ENCODE peak calls at places on chromosome 9, in four cellular contexts. K is gastrocnemius medialis, D is cardiac fibroblast, R is A549. E is an unnamed sample.

GRCh38 chr9:71685394-71685793 is 82.9 kb downstream of the CEMIP2 start:
- DNase-seq in R (no peak), D (no peak), K (no peak), E (no peak)

GRCh38 chr9:136146126-136147037 is 27.7 kb upstream of the TMEM250 start:
- DNase-seq in K (no peak), R (no peak), D (no peak), E (no peak)

GRCh38 chr9:95876595-95876994 is 1.1 kb downstream of the ERCC6L2 start:
- DNase-seq in K (no peak), R (no peak), D (no peak), E (no peak)

GRCh38 chr9:135879619-135880018 is 27.7 kb downstream of the CAMSAP1 start:
- DNase-seq in K (no peak), R (no peak), D (no peak), E (no peak)

GRCh38 chr9:115946530-115946929 is 207.1 kb upstream of the PAPPA start:
- DNase-seq in D (peak), K (no peak), R (peak), E (no peak)

GRCh38 chr9:110835404-110835803 is 166.8 kb downstream of the MUSK start:
- DNase-seq in K (no peak), D (peak), R (peak), E (no peak)

GRCh38 chr9:71604197-71605063 is 163.9 kb downstream of the CEMIP2 start:
- DNase-seq in R (peak), K (peak), D (peak), E (peak)

GRCh38 chr9:112629890-112630485 is 87.9 kb downstream of the INIP start:
- DNase-seq in R (no peak), K (no peak), D (no peak), E (no peak)

GRCh38 chr9:1198085-1198484 is 147.9 kb downstream of the DMRT2 start:
- DNase-seq in K (no peak), R (no peak), D (no peak), E (no peak)

GRCh38 chr9:761155-761792 is 80.2 kb upstream of the DMRT1 start:
- DNase-seq in D (peak), K (no peak), R (no peak), E (no peak)

GRCh38 chr9:119559986-119560385 is 190.8 kb upstream of the BRINP1 start:
- DNase-seq in R (no peak), D (no peak), K (no peak), E (no peak)

GRCh38 chr9:119559056-119559455 is 189.8 kb upstream of the BRINP1 start:
- DNase-seq in D (no peak), R (no peak), K (no peak), E (no peak)

GRCh38 chr9:119556129-119556875 is 187.1 kb upstream of the BRINP1 start:
- DNase-seq in R (peak), D (peak), K (peak), E (peak)
- TF ChIP-seq CTCF in R (peak), D (peak), K (peak), E (peak)

DNA sequence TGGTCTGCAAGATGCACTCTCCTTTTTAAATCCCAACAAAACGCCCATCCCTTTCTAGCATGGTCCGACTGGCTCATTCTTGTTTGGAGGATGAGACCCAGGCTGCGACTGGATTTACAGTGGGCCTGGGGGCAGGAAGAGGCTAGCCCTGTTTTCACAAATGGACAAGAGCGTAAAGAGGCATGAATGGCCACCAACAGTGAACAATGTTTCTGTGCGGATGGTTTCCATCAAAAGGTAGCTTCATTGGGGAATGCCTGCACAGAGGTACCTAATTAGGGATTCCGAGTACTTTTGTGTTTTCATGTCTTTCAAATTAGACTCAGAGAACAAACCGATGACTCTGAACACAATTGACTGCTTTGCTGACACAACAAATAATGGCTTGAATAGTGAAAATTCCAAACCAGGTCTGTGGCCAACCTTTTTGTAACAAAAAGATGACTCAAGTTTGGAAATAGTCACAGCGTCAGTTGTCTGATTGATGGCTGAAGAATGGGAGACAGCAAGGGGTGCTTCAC is 208.3 kb upstream of the S1PR3 start:
- DNase-seq in R (no peak), D (no peak), K (no peak), E (no peak)
- TF ChIP-seq CTCF in R (no peak), D (no peak), K (no peak), E (no peak)

GRCh38 chr9:127451681-127452480 is 571 bp downstream of the LRSAM1 start:
- DNase-seq in R (peak), D (peak), K (peak), E (peak)

GRCh38 chr9:127458921-127459320 is 7.6 kb downstream of the LRSAM1 start:
- DNase-seq in R (no peak), D (no peak), K (no peak), E (no peak)

GRCh38 chr9:127452481-127453092 is 1.3 kb downstream of the LRSAM1 start:
- DNase-seq in R (no peak), D (peak), K (peak), E (no peak)

GRCh38 chr9:127457191-127457878 is 6.0 kb downstream of the LRSAM1 start:
- DNase-seq in K (no peak), D (no peak), R (no peak), E (no peak)

DNA sequence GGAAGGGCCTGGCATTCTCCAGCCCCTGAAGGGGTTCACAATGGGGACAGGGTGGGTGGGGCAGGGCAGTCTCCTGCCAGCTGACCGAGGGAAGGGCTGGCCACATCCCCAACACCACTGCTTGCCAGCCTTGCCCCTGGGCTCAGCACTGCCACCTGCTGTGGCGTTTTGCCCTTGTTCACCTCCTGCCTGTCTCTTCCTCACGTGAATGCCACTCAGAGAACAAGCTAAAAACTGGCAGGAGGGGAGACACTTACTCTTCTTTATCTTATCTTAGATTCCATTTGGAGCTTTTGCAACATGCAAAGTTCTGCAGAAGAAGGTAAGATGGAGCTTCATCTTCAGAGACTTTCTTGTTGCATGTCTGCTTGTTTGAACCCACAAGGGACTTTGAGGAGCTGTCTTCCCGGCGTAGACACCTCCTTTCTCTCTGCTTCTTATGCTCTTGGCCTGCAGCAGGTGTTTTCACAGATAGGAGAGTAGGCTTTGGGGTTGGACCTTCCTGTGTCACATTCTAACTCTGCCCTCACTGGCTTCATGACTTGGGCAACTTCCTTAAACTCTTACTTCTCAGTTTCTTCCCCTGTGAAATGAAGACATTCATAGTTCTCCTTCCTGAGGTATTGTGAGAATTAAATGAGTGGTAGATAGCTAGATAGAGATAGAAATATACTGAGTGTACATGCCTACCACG is 4.1 kb downstream of the LRSAM1 start:
- DNase-seq in R (peak), K (peak), D (no peak), E (peak)
- TF ChIP-seq CTCF in R (peak), K (peak), D (peak), E (no peak)

DNA sequence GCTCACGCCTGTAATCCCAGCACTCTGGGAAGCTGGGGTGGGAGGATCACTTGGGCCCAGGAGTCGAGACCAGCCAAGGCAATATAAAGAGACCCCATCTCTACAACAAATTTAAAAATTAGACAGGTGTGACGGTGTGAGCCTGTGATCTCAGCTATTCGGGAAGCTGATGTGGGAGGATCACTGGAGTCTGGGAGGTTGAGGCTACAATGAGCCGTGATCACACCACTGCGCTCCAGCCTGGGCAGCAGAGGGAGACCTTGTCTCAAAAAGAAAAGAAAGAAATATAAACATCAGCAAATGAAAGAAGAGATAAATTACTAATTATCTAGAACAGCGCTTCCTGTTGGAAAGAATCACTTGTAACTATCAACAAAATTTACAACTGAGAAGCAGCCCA is 105.0 kb downstream of the MAPKAP1 start:
- DNase-seq in D (no peak), K (no peak), R (no peak), E (no peak)
- TF ChIP-seq CTCF in D (no peak), K (no peak), R (no peak), E (no peak)

GRCh38 chr9:133929599-133929998 is 62.5 kb downstream of the VAV2 start:
- DNase-seq in R (no peak), K (no peak), D (no peak), E (no peak)

GRCh38 chr9:133928248-133928764 is 63.8 kb downstream of the VAV2 start:
- DNase-seq in K (no peak), D (no peak), R (no peak), E (no peak)

GRCh38 chr9:133932176-133932575 is 59.9 kb downstream of the VAV2 start:
- DNase-seq in D (peak), R (no peak), K (no peak), E (no peak)

GRCh38 chr9:133931059-133931458 is 61.1 kb downstream of the VAV2 start:
- DNase-seq in K (no peak), R (no peak), D (no peak), E (no peak)

GRCh38 chr9:133930046-133931015 is 61.8 kb downstream of the VAV2 start:
- DNase-seq in D (no peak), K (no peak), R (no peak), E (no peak)
- TF ChIP-seq CTCF in D (no peak), K (no peak), R (no peak), E (no peak)

GRCh38 chr9:38067611-38067891 is 1.5 kb downstream of the SHB start:
- DNase-seq in K (no peak), R (no peak), D (no peak), E (peak)

GRCh38 chr9:38068616-38068865 is 486 bp downstream of the SHB start:
- DNase-seq in D (peak), K (no peak), R (no peak), E (no peak)

GRCh38 chr9:38067892-38068615 is 973 bp downstream of the SHB start:
- DNase-seq in D (no peak), R (no peak), K (no peak), E (peak)

GRCh38 chr9:38066907-38067610 is 2.0 kb downstream of the SHB start:
- DNase-seq in D (peak), K (no peak), R (no peak), E (peak)

DNA sequence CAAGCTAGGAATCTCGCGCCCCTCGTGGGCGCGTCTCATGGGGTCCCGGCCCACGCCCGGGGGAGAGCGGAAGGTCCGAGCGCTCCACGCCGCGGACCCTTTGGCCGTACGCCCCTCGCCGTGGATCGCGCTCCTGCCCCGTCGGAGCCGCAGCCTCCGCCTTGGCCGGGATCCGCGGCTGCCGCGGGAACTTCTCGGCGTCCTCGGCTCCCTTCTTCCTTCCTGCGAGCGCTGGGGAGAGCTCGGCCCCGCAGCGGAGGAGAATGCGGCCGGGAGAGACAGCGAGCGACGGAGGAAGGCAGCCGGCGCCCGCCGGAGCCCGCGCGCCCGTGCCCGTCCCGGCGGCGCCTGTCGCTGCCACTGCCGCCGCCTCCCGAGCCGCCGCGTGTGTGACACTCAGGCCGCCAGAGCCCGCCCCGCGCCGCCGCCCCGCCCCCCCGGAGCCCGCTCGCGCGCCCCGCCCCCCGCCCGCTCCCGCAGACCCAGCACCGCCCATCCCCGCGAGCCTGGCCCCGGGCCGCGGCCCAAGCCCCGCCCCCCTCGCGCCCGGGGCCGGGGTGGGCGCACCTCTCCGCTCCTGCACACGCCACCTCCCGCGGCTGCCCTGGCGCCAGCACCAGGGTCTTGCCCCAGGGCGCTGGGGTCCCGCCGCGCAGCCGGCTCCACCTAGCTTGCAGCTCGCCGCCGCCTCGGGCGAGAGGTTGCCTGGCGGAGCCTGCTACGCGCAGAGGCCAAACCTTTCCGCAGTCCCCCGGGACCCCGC is at the start of gene SHB:
- DNase-seq in K (peak), D (peak), R (peak), E (peak)
- TF ChIP-seq CTCF in K (peak), D (no peak), R (peak), E (no peak)